ENCODE peak calls at places on chromosomes 5 and 9, in seven cellular contexts. J, I, H, M, U, W and Q are unnamed samples.

GRCh38 chr9:109968702-109969450 is 188.9 kb downstream of the PALM2AKAP2 start:
- DNase-seq in U (peak), J (no peak), M (no peak), W (no peak), I (peak), H (no peak), Q (peak)

GRCh38 chr5:109936996-109937395 is 247.3 kb downstream of the MAN2A1 start:
- DNase-seq in I (no peak), J (no peak), W (peak), H (no peak), U (no peak), M (no peak), Q (no peak)

GRCh38 chr5:54663876-54664275 is 146.3 kb downstream of the SNX18 start:
- DNase-seq in W (no peak), I (peak), U (no peak), H (no peak), J (no peak), M (no peak), Q (peak)

GRCh38 chr5:83401122-83401620 is 70.4 kb upstream of the VCAN start:
- DNase-seq in H (no peak), I (no peak), J (no peak), M (no peak), U (no peak), W (no peak), Q (peak)

GRCh38 chr5:140570058-140570457 is 5.4 kb downstream of the SLC35A4 start:
- DNase-seq in J (no peak), H (no peak), I (no peak), W (no peak), U (no peak), M (no peak), Q (no peak)

GRCh38 chr5:65190328-65191053 is 291.2 kb downstream of the ADAMTS6 start:
- DNase-seq in U (no peak), H (no peak), M (no peak), W (peak), I (peak), J (no peak), Q (peak)

GRCh38 chr9:128553695-128554094 is 1.3 kb downstream of the SPTAN1 start:
- DNase-seq in H (no peak), J (no peak), W (no peak), M (no peak), I (peak), U (no peak), Q (peak)

GRCh38 chr9:136760424-136760823 is 2.4 kb upstream of the LCN8 start:
- DNase-seq in M (no peak), H (no peak), J (no peak), W (no peak), I (no peak), U (no peak), Q (no peak)

GRCh38 chr5:25006734-25007133 is 362.0 kb upstream of the CDH10 start:
- DNase-seq in J (no peak), U (no peak), I (peak), W (no peak), H (no peak), M (no peak), Q (peak)

GRCh38 chr5:53114988-53115387 is 5.4 kb upstream of the MOCS2 start:
- DNase-seq in J (no peak), W (no peak), U (no peak), H (no peak), M (no peak), I (peak), Q (no peak)

GRCh38 chr5:41296066-41296465 is 82.7 kb upstream of the C6 start:
- DNase-seq in I (no peak), J (no peak), U (no peak), W (no peak), M (no peak), H (no peak), Q (no peak)

GRCh38 chr9:114290561-114290986 is 32.3 kb upstream of the ORM1 start:
- DNase-seq in H (peak), I (no peak), J (no peak), W (no peak), U (no peak), M (no peak), Q (no peak)

GRCh38 chr5:178143246-178143645 is 10.4 kb downstream of the NHP2 start:
- DNase-seq in W (no peak), J (no peak), M (no peak), I (no peak), H (no peak), U (no peak), Q (no peak)

GRCh38 chr9:124012368-124013262 is 1.0 kb downstream of the LHX2 start:
- DNase-seq in H (peak), W (no peak), M (no peak), I (no peak), J (no peak), U (no peak), Q (no peak)

GRCh38 chr9:38380230-38380871 is 12.2 kb upstream of the ALDH1B1 start:
- DNase-seq in M (no peak), H (no peak), J (no peak), W (no peak), I (no peak), U (no peak), Q (peak)

GRCh38 chr9:119365291-119366027 is 3.8 kb downstream of the BRINP1 start:
- DNase-seq in U (peak), I (no peak), M (no peak), J (peak), H (peak), W (no peak), Q (no peak)

GRCh38 chr9:35811364-35812024 is 568 bp downstream of the SPAG8 start:
- DNase-seq in H (no peak), W (no peak), M (no peak), U (peak), I (no peak), J (no peak), Q (no peak)

GRCh38 chr5:402615-403359 is 40.2 kb upstream of the EXOC3 start:
- DNase-seq in J (peak), U (no peak), M (no peak), I (no peak), H (no peak), W (peak), Q (no peak)

GRCh38 chr5:122984425-122984824 is 52.1 kb downstream of the PPIC start:
- DNase-seq in H (no peak), U (no peak), M (no peak), J (no peak), I (no peak), W (no peak), Q (no peak)

GRCh38 chr5:68528877-68529276 is 313.3 kb downstream of the PIK3R1 start:
- DNase-seq in U (no peak), M (no peak), I (no peak), H (no peak), W (no peak), J (no peak), Q (no peak)

GRCh38 chr5:758698-759053 is 25.9 kb downstream of the ZDHHC11B start:
- DNase-seq in M (no peak), I (no peak), W (no peak), H (no peak), U (no peak), J (no peak), Q (no peak)

GRCh38 chr5:38497946-38498345 is 58.5 kb downstream of the LIFR start:
- DNase-seq in H (no peak), I (peak), W (no peak), J (no peak), M (no peak), U (no peak), Q (peak)

GRCh38 chr5:103444333-103445038 is 118.1 kb downstream of the NUDT12 start:
- DNase-seq in M (no peak), U (no peak), I (no peak), W (no peak), H (no peak), J (no peak), Q (no peak)

GRCh38 chr5:142014911-142015584 is 2.2 kb upstream of the GNPDA1 start:
- DNase-seq in I (peak), J (peak), U (peak), W (peak), H (no peak), M (no peak), Q (peak)

GRCh38 chr5:93584531-93585053 is 1.6 kb downstream of the NR2F1 start:
- DNase-seq in H (peak), M (no peak), W (no peak), U (no peak), I (peak), J (no peak), Q (no peak)

GRCh38 chr9:124256517-124257069 is 1.2 kb upstream of the NEK6 start:
- DNase-seq in M (no peak), J (no peak), W (no peak), U (no peak), I (peak), H (peak), Q (peak)

GRCh38 chr9:69173891-69174644 is at the start of gene TJP2:
- DNase-seq in M (peak), H (peak), I (peak), W (peak), U (peak), J (peak), Q (peak)

GRCh38 chr5:56302027-56302426 is 68.9 kb upstream of the ANKRD55 start:
- DNase-seq in W (no peak), I (no peak), J (no peak), U (no peak), H (no peak), M (no peak), Q (no peak)

GRCh38 chr5:143433680-143434079 is 30.2 kb upstream of the NR3C1 start:
- DNase-seq in W (no peak), I (no peak), J (no peak), M (no peak), U (no peak), H (no peak), Q (no peak)

GRCh38 chr5:10235350-10235749 is 14.3 kb downstream of the ATPSCKMT start:
- DNase-seq in I (no peak), U (no peak), M (no peak), W (no peak), H (no peak), J (no peak), Q (peak)

GRCh38 chr5:90093931-90094485 is 315.5 kb downstream of the CETN3 start:
- DNase-seq in M (no peak), J (no peak), U (no peak), W (no peak), H (no peak), I (no peak), Q (no peak)

GRCh38 chr9:91515074-91515687 is 91.5 kb upstream of the NFIL3 start:
- DNase-seq in H (peak), M (peak), U (peak), W (peak), I (no peak), J (no peak), Q (peak)